ENCODE peak calls at places on chromosome 6, in five cellular contexts. One of them, this sample, is unnamed.

GRCh38 chr6:5302220-5302946 is 41.1 kb downstream of the FARS2 start:
- DNase-seq in left ventricle myocardium inferior: no peak
- DNase-seq in psoas muscle: no peak
- DNase-seq in neural progenitor cell: no peak
- DNase-seq in CD8-positive, alpha-beta T cell: no peak
- DNase-seq in this sample: peak

GRCh38 chr6:163489584-163489983 is 75.1 kb downstream of the QKI start:
- DNase-seq in left ventricle myocardium inferior: no peak
- DNase-seq in psoas muscle: no peak
- DNase-seq in neural progenitor cell: no peak
- DNase-seq in CD8-positive, alpha-beta T cell: no peak
- DNase-seq in this sample: no peak

GRCh38 chr6:96104910-96105309 is 89.1 kb downstream of the FUT9 start:
- DNase-seq in left ventricle myocardium inferior: no peak
- DNase-seq in psoas muscle: no peak
- DNase-seq in neural progenitor cell: no peak
- DNase-seq in CD8-positive, alpha-beta T cell: no peak
- DNase-seq in this sample: no peak

GRCh38 chr6:169990095-169991030 is 238.9 kb downstream of the ERMARD start:
- DNase-seq in left ventricle myocardium inferior: no peak
- DNase-seq in psoas muscle: no peak
- DNase-seq in neural progenitor cell: no peak
- DNase-seq in CD8-positive, alpha-beta T cell: peak
- DNase-seq in this sample: no peak

GRCh38 chr6:12010635-12011275 is 1.4 kb upstream of the HIVEP1 start:
- DNase-seq in left ventricle myocardium inferior: peak
- DNase-seq in psoas muscle: peak
- DNase-seq in neural progenitor cell: peak
- DNase-seq in CD8-positive, alpha-beta T cell: no peak
- DNase-seq in this sample: peak

GRCh38 chr6:150694889-150695288 is 95.2 kb downstream of the PLEKHG1 start:
- DNase-seq in left ventricle myocardium inferior: no peak
- DNase-seq in psoas muscle: no peak
- DNase-seq in neural progenitor cell: no peak
- DNase-seq in CD8-positive, alpha-beta T cell: no peak
- DNase-seq in this sample: no peak

GRCh38 chr6:81606965-81607381 is 145.5 kb downstream of the TENT5A start:
- DNase-seq in left ventricle myocardium inferior: no peak
- DNase-seq in psoas muscle: no peak
- DNase-seq in neural progenitor cell: no peak
- DNase-seq in CD8-positive, alpha-beta T cell: no peak
- DNase-seq in this sample: no peak

GRCh38 chr6:34513628-34514027 is 42.5 kb downstream of the SPDEF start:
- DNase-seq in left ventricle myocardium inferior: peak
- DNase-seq in psoas muscle: no peak
- DNase-seq in neural progenitor cell: peak
- DNase-seq in CD8-positive, alpha-beta T cell: no peak
- DNase-seq in this sample: peak

GRCh38 chr6:30573113-30573512 is 1.9 kb downstream of the ABCF1 start:
- DNase-seq in left ventricle myocardium inferior: no peak
- DNase-seq in psoas muscle: no peak
- DNase-seq in neural progenitor cell: no peak
- DNase-seq in CD8-positive, alpha-beta T cell: no peak
- DNase-seq in this sample: no peak

GRCh38 chr6:125421853-125422252 is 120.1 kb upstream of the HDDC2 start:
- DNase-seq in left ventricle myocardium inferior: peak
- DNase-seq in psoas muscle: peak
- DNase-seq in neural progenitor cell: peak
- DNase-seq in CD8-positive, alpha-beta T cell: no peak
- DNase-seq in this sample: no peak

GRCh38 chr6:27867051-27867940 is 44.9 kb downstream of the OR2B2 start:
- DNase-seq in left ventricle myocardium inferior: peak
- DNase-seq in psoas muscle: peak
- DNase-seq in neural progenitor cell: peak
- DNase-seq in CD8-positive, alpha-beta T cell: peak
- DNase-seq in this sample: peak

GRCh38 chr6:11494786-11495564 is 42.6 kb upstream of the TMEM170B start:
- DNase-seq in left ventricle myocardium inferior: no peak
- DNase-seq in psoas muscle: no peak
- DNase-seq in neural progenitor cell: no peak
- DNase-seq in CD8-positive, alpha-beta T cell: no peak
- DNase-seq in this sample: peak

GRCh38 chr6:88561974-88562736 is 396.0 kb upstream of the CNR1 start:
- DNase-seq in left ventricle myocardium inferior: no peak
- DNase-seq in psoas muscle: no peak
- DNase-seq in neural progenitor cell: no peak
- DNase-seq in CD8-positive, alpha-beta T cell: no peak
- DNase-seq in this sample: no peak

GRCh38 chr6:137094411-137095008 is 49.7 kb upstream of the IL20RA start:
- DNase-seq in left ventricle myocardium inferior: peak
- DNase-seq in psoas muscle: peak
- DNase-seq in neural progenitor cell: peak
- DNase-seq in CD8-positive, alpha-beta T cell: peak
- DNase-seq in this sample: peak

GRCh38 chr6:20202070-20202658 is 10.1 kb downstream of the MBOAT1 start:
- DNase-seq in left ventricle myocardium inferior: no peak
- DNase-seq in psoas muscle: no peak
- DNase-seq in neural progenitor cell: no peak
- DNase-seq in CD8-positive, alpha-beta T cell: no peak
- DNase-seq in this sample: no peak

GRCh38 chr6:148430897-148431296 is 88.3 kb downstream of the SASH1 start:
- DNase-seq in left ventricle myocardium inferior: no peak
- DNase-seq in psoas muscle: no peak
- DNase-seq in neural progenitor cell: no peak
- DNase-seq in CD8-positive, alpha-beta T cell: no peak
- DNase-seq in this sample: no peak

GRCh38 chr6:148425443-148425842 is 82.8 kb downstream of the SASH1 start:
- DNase-seq in left ventricle myocardium inferior: no peak
- DNase-seq in psoas muscle: no peak
- DNase-seq in neural progenitor cell: no peak
- DNase-seq in CD8-positive, alpha-beta T cell: no peak
- DNase-seq in this sample: no peak

GRCh38 chr6:148429423-148429822 is 86.8 kb downstream of the SASH1 start:
- DNase-seq in left ventricle myocardium inferior: no peak
- DNase-seq in psoas muscle: no peak
- DNase-seq in neural progenitor cell: no peak
- DNase-seq in CD8-positive, alpha-beta T cell: no peak
- DNase-seq in this sample: no peak

GRCh38 chr6:148426317-148426977 is 83.8 kb downstream of the SASH1 start:
- DNase-seq in left ventricle myocardium inferior: no peak
- DNase-seq in psoas muscle: no peak
- DNase-seq in neural progenitor cell: no peak
- DNase-seq in CD8-positive, alpha-beta T cell: no peak
- DNase-seq in this sample: no peak

GRCh38 chr6:148427333-148427732 is 84.7 kb downstream of the SASH1 start:
- DNase-seq in left ventricle myocardium inferior: no peak
- DNase-seq in psoas muscle: no peak
- DNase-seq in neural progenitor cell: no peak
- DNase-seq in CD8-positive, alpha-beta T cell: no peak
- DNase-seq in this sample: no peak
- H3K4me3 ChIP-seq in left ventricle myocardium inferior: no peak
- H3K4me3 ChIP-seq in psoas muscle: no peak
- H3K4me3 ChIP-seq in neural progenitor cell: no peak
- H3K4me3 ChIP-seq in CD8-positive, alpha-beta T cell: no peak
- H3K4me3 ChIP-seq in this sample: no peak

GRCh38 chr6:166738361-166738760 is 111.3 kb upstream of the RPS6KA2 start:
- DNase-seq in left ventricle myocardium inferior: no peak
- DNase-seq in psoas muscle: no peak
- DNase-seq in neural progenitor cell: no peak
- DNase-seq in CD8-positive, alpha-beta T cell: no peak
- DNase-seq in this sample: no peak
- H3K27ac ChIP-seq in left ventricle myocardium inferior: no peak
- H3K27ac ChIP-seq in psoas muscle: no peak
- H3K27ac ChIP-seq in neural progenitor cell: no peak
- H3K27ac ChIP-seq in CD8-positive, alpha-beta T cell: no peak
- H3K27ac ChIP-seq in this sample: no peak

GRCh38 chr6:40573221-40573620 is 13.9 kb downstream of the LRFN2 start:
- DNase-seq in left ventricle myocardium inferior: no peak
- DNase-seq in psoas muscle: no peak
- DNase-seq in neural progenitor cell: no peak
- DNase-seq in CD8-positive, alpha-beta T cell: no peak
- DNase-seq in this sample: no peak
- H3K4me3 ChIP-seq in left ventricle myocardium inferior: no peak
- H3K4me3 ChIP-seq in psoas muscle: no peak
- H3K4me3 ChIP-seq in neural progenitor cell: no peak
- H3K4me3 ChIP-seq in CD8-positive, alpha-beta T cell: no peak
- H3K4me3 ChIP-seq in this sample: no peak

DNA sequence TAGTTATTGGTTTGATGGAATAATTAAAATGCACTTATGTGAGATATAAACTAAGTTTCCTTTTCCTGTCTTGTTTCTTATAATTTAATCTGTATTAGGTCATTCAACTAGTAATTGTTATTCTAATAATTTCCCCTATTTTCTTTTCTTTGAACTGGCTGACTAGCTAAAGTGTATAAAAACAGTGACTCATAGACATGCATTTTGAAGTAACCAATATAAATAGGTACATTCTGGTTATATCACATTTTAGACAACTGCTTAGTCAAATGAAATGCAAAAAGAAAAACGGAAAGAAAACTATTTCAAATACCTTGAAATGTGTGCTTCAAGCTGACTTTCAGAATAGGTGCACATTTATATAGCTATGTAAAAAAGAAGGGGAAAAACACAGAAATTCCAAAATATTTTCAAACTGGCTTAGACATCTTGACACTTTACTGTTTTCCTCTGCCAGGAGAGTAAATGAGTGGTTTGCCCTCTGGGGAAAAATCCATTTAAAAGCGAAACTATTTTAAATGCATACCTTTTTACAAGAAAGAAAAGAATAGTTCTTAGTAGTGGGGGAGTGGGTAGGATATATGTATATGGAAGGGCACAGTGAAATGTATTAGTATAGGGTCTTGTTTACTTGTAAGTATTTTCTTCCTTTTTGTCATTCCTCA is 28.3 kb downstream of the KCNQ5 start:
- DNase-seq in left ventricle myocardium inferior: no peak
- DNase-seq in psoas muscle: no peak
- DNase-seq in neural progenitor cell: no peak
- DNase-seq in CD8-positive, alpha-beta T cell: no peak
- DNase-seq in this sample: no peak
- H3K27ac ChIP-seq in left ventricle myocardium inferior: no peak
- H3K27ac ChIP-seq in psoas muscle: no peak
- H3K27ac ChIP-seq in neural progenitor cell: no peak
- H3K27ac ChIP-seq in CD8-positive, alpha-beta T cell: no peak
- H3K27ac ChIP-seq in this sample: no peak

DNA sequence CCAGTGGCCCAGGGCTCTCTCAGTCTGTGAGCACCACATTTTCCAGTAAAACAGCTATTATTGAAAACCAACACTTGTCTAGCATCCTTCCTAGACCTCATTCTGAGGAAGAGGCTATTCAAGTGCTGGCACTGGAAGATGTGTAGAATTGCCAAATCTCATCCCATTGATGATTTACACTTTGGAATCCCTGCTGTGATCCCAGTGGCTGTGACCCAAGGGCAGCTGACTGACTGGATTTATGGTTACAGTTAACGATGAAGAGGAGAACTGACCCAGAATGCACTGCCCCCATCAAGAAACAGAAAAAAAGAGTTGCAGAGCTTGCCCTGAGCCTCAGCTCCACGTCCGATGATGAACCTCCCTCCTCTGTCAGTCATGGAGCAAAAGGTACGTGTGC is 2.4 kb downstream of the CMTR1 start:
- DNase-seq in left ventricle myocardium inferior: no peak
- DNase-seq in psoas muscle: no peak
- DNase-seq in neural progenitor cell: no peak
- DNase-seq in CD8-positive, alpha-beta T cell: no peak
- DNase-seq in this sample: no peak
- H3K4me3 ChIP-seq in left ventricle myocardium inferior: no peak
- H3K4me3 ChIP-seq in psoas muscle: no peak
- H3K4me3 ChIP-seq in neural progenitor cell: no peak
- H3K4me3 ChIP-seq in CD8-positive, alpha-beta T cell: no peak
- H3K4me3 ChIP-seq in this sample: no peak

This sample was measured in WERI-Rb-1.